ENCODE peak calls at places on chromosome 10, in ten cellular contexts. One of them, this sample, is unnamed.

GRCh38 chr10:61943699-61944444 is 42.4 kb downstream of the ARID5B start:
- DNase-seq in spleen: no peak
- DNase-seq in transverse colon: no peak
- DNase-seq in uterus: no peak
- DNase-seq in sigmoid colon: no peak
- DNase-seq in heart left ventricle: no peak
- DNase-seq in adrenal gland: peak
- DNase-seq in ovary: no peak
- DNase-seq in H54: no peak
- DNase-seq in body of pancreas: no peak
- DNase-seq in this sample: no peak

GRCh38 chr10:113047151-113047550 is 97.1 kb downstream of the TCF7L2 start:
- DNase-seq in spleen: no peak
- DNase-seq in transverse colon: no peak
- DNase-seq in uterus: no peak
- DNase-seq in sigmoid colon: peak
- DNase-seq in heart left ventricle: no peak
- DNase-seq in adrenal gland: no peak
- DNase-seq in ovary: no peak
- DNase-seq in H54: no peak
- DNase-seq in body of pancreas: no peak
- DNase-seq in this sample: no peak

GRCh38 chr10:16901102-16901501 is 83.9 kb upstream of the RSU1 start:
- DNase-seq in spleen: no peak
- DNase-seq in transverse colon: no peak
- DNase-seq in uterus: no peak
- DNase-seq in sigmoid colon: no peak
- DNase-seq in heart left ventricle: no peak
- DNase-seq in adrenal gland: no peak
- DNase-seq in ovary: no peak
- DNase-seq in H54: no peak
- DNase-seq in body of pancreas: no peak
- DNase-seq in this sample: no peak

GRCh38 chr10:49282306-49282705 is 16.7 kb upstream of the C10orf71 start:
- DNase-seq in spleen: no peak
- DNase-seq in transverse colon: no peak
- DNase-seq in uterus: no peak
- DNase-seq in sigmoid colon: peak
- DNase-seq in heart left ventricle: no peak
- DNase-seq in adrenal gland: no peak
- DNase-seq in ovary: no peak
- DNase-seq in H54: no peak
- DNase-seq in body of pancreas: no peak
- DNase-seq in this sample: no peak

GRCh38 chr10:121886997-121887622 is 40.7 kb downstream of the ATE1 start:
- DNase-seq in spleen: no peak
- DNase-seq in transverse colon: peak
- DNase-seq in uterus: peak
- DNase-seq in sigmoid colon: peak
- DNase-seq in heart left ventricle: peak
- DNase-seq in adrenal gland: peak
- DNase-seq in ovary: peak
- DNase-seq in H54: peak
- DNase-seq in body of pancreas: peak
- DNase-seq in this sample: peak

GRCh38 chr10:102287538-102287937 is 42.2 kb downstream of the GBF1 start:
- DNase-seq in spleen: no peak
- DNase-seq in transverse colon: no peak
- DNase-seq in uterus: no peak
- DNase-seq in sigmoid colon: no peak
- DNase-seq in heart left ventricle: no peak
- DNase-seq in adrenal gland: no peak
- DNase-seq in ovary: no peak
- DNase-seq in H54: no peak
- DNase-seq in body of pancreas: no peak
- DNase-seq in this sample: no peak

GRCh38 chr10:6401562-6402348 is 178.3 kb downstream of the PRKCQ start:
- DNase-seq in spleen: peak
- DNase-seq in transverse colon: peak
- DNase-seq in uterus: peak
- DNase-seq in sigmoid colon: peak
- DNase-seq in heart left ventricle: peak
- DNase-seq in adrenal gland: peak
- DNase-seq in ovary: peak
- DNase-seq in H54: peak
- DNase-seq in body of pancreas: peak
- DNase-seq in this sample: peak

GRCh38 chr10:125768217-125768616 is 7.4 kb downstream of the MMP21 start:
- DNase-seq in spleen: no peak
- DNase-seq in transverse colon: no peak
- DNase-seq in uterus: no peak
- DNase-seq in sigmoid colon: no peak
- DNase-seq in heart left ventricle: no peak
- DNase-seq in adrenal gland: no peak
- DNase-seq in ovary: no peak
- DNase-seq in H54: no peak
- DNase-seq in body of pancreas: no peak
- DNase-seq in this sample: no peak

GRCh38 chr10:119723624-119724023 is 2.2 kb upstream of the INPP5F start:
- DNase-seq in spleen: no peak
- DNase-seq in transverse colon: no peak
- DNase-seq in uterus: no peak
- DNase-seq in sigmoid colon: no peak
- DNase-seq in heart left ventricle: no peak
- DNase-seq in adrenal gland: no peak
- DNase-seq in ovary: no peak
- DNase-seq in H54: no peak
- DNase-seq in body of pancreas: no peak
- DNase-seq in this sample: no peak

GRCh38 chr10:119726291-119727261 is 726 bp downstream of the INPP5F start:
- DNase-seq in spleen: no peak
- DNase-seq in transverse colon: peak
- DNase-seq in uterus: peak
- DNase-seq in sigmoid colon: peak
- DNase-seq in heart left ventricle: no peak
- DNase-seq in adrenal gland: no peak
- DNase-seq in ovary: no peak
- DNase-seq in H54: no peak
- DNase-seq in body of pancreas: no peak
- DNase-seq in this sample: peak

GRCh38 chr10:119723161-119723560 is 2.7 kb upstream of the INPP5F start:
- DNase-seq in spleen: no peak
- DNase-seq in transverse colon: no peak
- DNase-seq in uterus: no peak
- DNase-seq in sigmoid colon: no peak
- DNase-seq in heart left ventricle: no peak
- DNase-seq in adrenal gland: no peak
- DNase-seq in ovary: no peak
- DNase-seq in H54: no peak
- DNase-seq in body of pancreas: no peak
- DNase-seq in this sample: no peak

GRCh38 chr10:119724630-119725549 is 960 bp upstream of the INPP5F start:
- DNase-seq in spleen: no peak
- DNase-seq in transverse colon: no peak
- DNase-seq in uterus: no peak
- DNase-seq in sigmoid colon: no peak
- DNase-seq in heart left ventricle: no peak
- DNase-seq in adrenal gland: peak
- DNase-seq in ovary: peak
- DNase-seq in H54: no peak
- DNase-seq in body of pancreas: no peak
- DNase-seq in this sample: peak

DNA sequence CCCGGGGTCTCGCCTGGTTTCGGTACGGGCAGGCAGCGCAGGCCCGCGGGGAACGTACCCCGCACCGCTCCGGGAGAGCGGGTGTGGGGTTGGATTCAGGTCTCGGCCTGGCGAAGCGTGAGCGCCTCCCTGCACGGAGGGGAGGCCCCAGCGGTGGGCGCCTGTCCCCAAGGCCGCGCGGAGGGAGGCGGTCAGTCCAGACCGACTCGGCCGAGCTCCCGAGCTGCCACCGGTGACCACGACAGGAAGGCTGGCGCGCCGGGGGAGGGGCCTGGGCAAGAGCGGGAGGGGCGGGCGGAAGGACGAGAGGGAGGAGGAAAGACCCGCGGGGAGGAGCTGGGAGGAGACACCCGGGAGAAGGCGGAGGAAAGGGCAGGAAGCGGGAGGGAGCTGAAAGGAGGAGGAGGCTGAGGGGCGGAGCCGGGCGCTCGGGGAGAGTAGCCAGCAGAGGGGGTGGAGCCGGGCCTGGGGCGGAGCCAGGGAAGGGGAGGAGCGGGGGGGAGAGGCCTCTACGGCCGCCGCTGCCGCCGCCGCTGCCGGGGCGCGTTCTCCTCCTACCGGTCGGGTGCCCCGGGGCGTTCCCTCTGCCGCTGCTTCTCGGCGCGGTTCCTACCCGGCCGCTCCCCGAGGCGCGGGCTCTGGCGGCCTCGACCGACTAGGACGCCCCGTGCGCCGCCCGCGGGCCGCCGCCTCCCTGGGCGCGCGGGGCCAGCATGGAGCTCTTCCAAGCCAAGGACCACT is at the start of gene INPP5F:
- DNase-seq in spleen: peak
- DNase-seq in transverse colon: peak
- DNase-seq in uterus: peak
- DNase-seq in sigmoid colon: peak
- DNase-seq in heart left ventricle: peak
- DNase-seq in adrenal gland: peak
- DNase-seq in ovary: peak
- DNase-seq in H54: peak
- DNase-seq in body of pancreas: peak
- DNase-seq in this sample: peak
- TF ChIP-seq POLR2A in spleen: peak
- TF ChIP-seq POLR2A in transverse colon: peak
- TF ChIP-seq POLR2A in uterus: peak
- TF ChIP-seq POLR2A in sigmoid colon: peak
- TF ChIP-seq POLR2A in heart left ventricle: peak
- TF ChIP-seq POLR2A in adrenal gland: peak
- TF ChIP-seq POLR2A in ovary: peak
- TF ChIP-seq POLR2A in H54: peak
- TF ChIP-seq POLR2A in body of pancreas: peak
- TF ChIP-seq POLR2A in this sample: peak

GRCh38 chr10:19817251-19818046 is 1.2 kb downstream of the PLXDC2 start:
- DNase-seq in spleen: peak
- DNase-seq in transverse colon: peak
- DNase-seq in uterus: peak
- DNase-seq in sigmoid colon: peak
- DNase-seq in heart left ventricle: peak
- DNase-seq in adrenal gland: peak
- DNase-seq in ovary: peak
- DNase-seq in H54: no peak
- DNase-seq in body of pancreas: no peak
- DNase-seq in this sample: no peak

GRCh38 chr10:19812976-19813375 is 3.3 kb upstream of the PLXDC2 start:
- DNase-seq in spleen: no peak
- DNase-seq in transverse colon: no peak
- DNase-seq in uterus: no peak
- DNase-seq in sigmoid colon: no peak
- DNase-seq in heart left ventricle: no peak
- DNase-seq in adrenal gland: no peak
- DNase-seq in ovary: no peak
- DNase-seq in H54: no peak
- DNase-seq in body of pancreas: no peak
- DNase-seq in this sample: no peak

GRCh38 chr10:19815036-19815435 is 1.2 kb upstream of the PLXDC2 start:
- DNase-seq in spleen: no peak
- DNase-seq in transverse colon: no peak
- DNase-seq in uterus: no peak
- DNase-seq in sigmoid colon: no peak
- DNase-seq in heart left ventricle: no peak
- DNase-seq in adrenal gland: no peak
- DNase-seq in ovary: no peak
- DNase-seq in H54: no peak
- DNase-seq in body of pancreas: no peak
- DNase-seq in this sample: no peak

GRCh38 chr10:19816420-19817250 is at the start of gene PLXDC2:
- DNase-seq in spleen: peak
- DNase-seq in transverse colon: peak
- DNase-seq in uterus: peak
- DNase-seq in sigmoid colon: peak
- DNase-seq in heart left ventricle: peak
- DNase-seq in adrenal gland: peak
- DNase-seq in ovary: peak
- DNase-seq in H54: no peak
- DNase-seq in body of pancreas: peak
- DNase-seq in this sample: peak

DNA sequence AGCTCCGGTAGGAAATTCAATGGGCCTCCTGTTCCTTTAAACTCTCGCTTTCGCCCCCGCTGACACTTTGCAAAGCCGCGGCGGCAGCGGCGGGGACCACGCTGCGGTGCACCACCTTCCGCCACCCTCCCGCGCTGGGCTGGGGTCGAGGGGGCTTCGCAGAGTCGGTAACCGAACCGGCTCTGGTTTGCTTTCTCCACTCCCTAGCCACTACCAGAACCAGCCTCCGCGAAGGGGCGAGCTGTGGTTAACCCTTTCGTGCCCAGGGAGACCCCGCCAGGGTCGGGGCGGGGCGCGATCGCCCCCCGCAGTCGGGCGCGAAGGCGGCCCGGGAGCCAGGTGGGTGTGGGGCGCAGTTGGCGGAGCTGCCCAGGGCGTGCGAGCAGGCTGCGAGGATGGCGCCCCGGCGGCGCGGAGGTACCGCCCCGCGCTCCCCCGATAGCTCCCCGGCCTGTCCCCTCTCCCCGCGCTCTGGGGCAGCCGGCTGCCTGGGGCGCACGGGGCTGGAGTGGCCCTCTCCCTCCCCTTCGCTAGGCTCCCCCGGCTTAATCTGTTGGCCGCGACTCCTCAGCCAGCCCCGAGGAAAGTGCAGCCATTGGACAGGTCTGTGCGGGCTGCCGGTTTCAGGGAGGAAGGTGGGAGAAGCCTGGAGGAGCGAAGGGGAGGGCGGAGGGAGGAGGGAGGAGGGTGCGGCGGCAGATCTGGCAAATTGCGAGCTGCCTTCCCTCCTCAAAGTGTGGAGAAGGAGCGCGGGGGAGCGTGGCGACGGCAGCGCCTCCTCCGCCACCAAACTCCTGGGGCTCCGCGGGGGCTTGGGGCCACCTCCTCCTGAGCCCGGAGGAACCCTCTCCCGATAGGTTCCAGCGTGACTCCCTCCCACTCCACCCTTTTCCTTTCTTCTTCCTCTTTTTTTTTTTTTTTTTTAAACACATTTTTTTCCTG is 483 bp upstream of the PLXDC2 start:
- DNase-seq in spleen: peak
- DNase-seq in transverse colon: peak
- DNase-seq in uterus: peak
- DNase-seq in sigmoid colon: peak
- DNase-seq in heart left ventricle: peak
- DNase-seq in adrenal gland: peak
- DNase-seq in ovary: peak
- DNase-seq in H54: peak
- DNase-seq in body of pancreas: peak
- DNase-seq in this sample: peak
- TF ChIP-seq POLR2A in spleen: peak
- TF ChIP-seq POLR2A in transverse colon: peak
- TF ChIP-seq POLR2A in uterus: no peak
- TF ChIP-seq POLR2A in sigmoid colon: peak
- TF ChIP-seq POLR2A in heart left ventricle: peak
- TF ChIP-seq POLR2A in adrenal gland: peak
- TF ChIP-seq POLR2A in ovary: no peak
- TF ChIP-seq POLR2A in H54: no peak
- TF ChIP-seq POLR2A in body of pancreas: peak
- TF ChIP-seq POLR2A in this sample: no peak

GRCh38 chr10:100999742-101000601 is at the start of gene LZTS2:
- DNase-seq in spleen: peak
- DNase-seq in transverse colon: peak
- DNase-seq in uterus: peak
- DNase-seq in sigmoid colon: peak
- DNase-seq in heart left ventricle: peak
- DNase-seq in adrenal gland: peak
- DNase-seq in ovary: no peak
- DNase-seq in H54: peak
- DNase-seq in body of pancreas: peak
- DNase-seq in this sample: peak
- TF ChIP-seq POLR2A in spleen: no peak
- TF ChIP-seq POLR2A in transverse colon: no peak
- TF ChIP-seq POLR2A in uterus: no peak
- TF ChIP-seq POLR2A in sigmoid colon: no peak
- TF ChIP-seq POLR2A in heart left ventricle: no peak
- TF ChIP-seq POLR2A in adrenal gland: no peak
- TF ChIP-seq POLR2A in ovary: no peak
- TF ChIP-seq POLR2A in H54: no peak
- TF ChIP-seq POLR2A in body of pancreas: no peak
- TF ChIP-seq POLR2A in this sample: no peak

DNA sequence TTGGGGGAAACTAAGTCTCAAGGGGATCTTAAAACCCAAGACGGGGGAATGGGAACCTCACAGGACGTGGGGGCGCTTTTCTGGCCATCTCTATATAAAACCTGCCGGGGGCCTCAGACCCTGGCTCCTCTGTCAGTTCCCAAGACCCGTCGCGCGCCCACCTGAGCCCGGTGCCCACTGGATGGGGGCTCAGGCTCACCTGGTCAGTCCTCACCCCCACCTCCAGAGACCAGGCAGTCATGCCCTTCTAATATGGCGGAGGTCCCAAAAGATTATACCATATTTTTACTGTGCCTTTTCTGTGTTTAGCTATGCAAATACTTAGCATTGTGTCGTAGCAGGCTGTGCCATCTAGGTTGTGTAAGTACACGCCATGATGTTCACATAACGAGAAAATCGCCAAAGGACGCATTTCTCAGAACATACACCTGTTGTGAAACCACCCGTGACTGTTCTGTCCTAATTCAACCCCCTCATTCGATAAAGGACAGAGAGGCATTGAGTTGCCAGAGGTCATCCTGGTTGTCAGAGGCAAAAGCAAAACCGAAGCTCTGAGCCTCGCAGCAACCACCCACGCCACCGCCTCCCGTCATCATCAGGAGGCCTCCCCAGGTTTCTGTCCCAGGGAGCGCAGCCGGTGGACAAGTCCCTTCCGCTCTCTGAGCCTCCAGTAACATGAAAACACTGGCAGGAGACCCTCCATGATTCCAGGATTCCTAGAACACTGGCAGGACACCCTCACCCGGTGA is 28.9 kb downstream of the OAT start:
- DNase-seq in spleen: peak
- DNase-seq in transverse colon: no peak
- DNase-seq in uterus: no peak
- DNase-seq in sigmoid colon: peak
- DNase-seq in heart left ventricle: no peak
- DNase-seq in adrenal gland: no peak
- DNase-seq in ovary: no peak
- DNase-seq in H54: no peak
- DNase-seq in body of pancreas: peak
- DNase-seq in this sample: no peak
- TF ChIP-seq POLR2A in spleen: no peak
- TF ChIP-seq POLR2A in transverse colon: no peak
- TF ChIP-seq POLR2A in uterus: no peak
- TF ChIP-seq POLR2A in sigmoid colon: no peak
- TF ChIP-seq POLR2A in heart left ventricle: no peak
- TF ChIP-seq POLR2A in adrenal gland: no peak
- TF ChIP-seq POLR2A in ovary: no peak
- TF ChIP-seq POLR2A in H54: no peak
- TF ChIP-seq POLR2A in body of pancreas: no peak
- TF ChIP-seq POLR2A in this sample: no peak